ENCODE peak calls at places on chromosomes 1 and 21, in nine cellular contexts. One of them, this sample, is unnamed.
A peak's percentile ranks its signal among the peaks of the same experiment; 100 is the strongest.

GRCh38 chr1:49163041-49163440 is 386.4 kb upstream of the BEND5 start:
- DNase-seq in NCI-H1048: no peak
- DNase-seq in left colon: no peak
- DNase-seq in cardiac muscle cell: no peak
- DNase-seq in heart left ventricle: no peak
- DNase-seq in H54: no peak
- DNase-seq in tibial nerve: no peak
- DNase-seq in anterior cingulate cortex: no peak
- DNase-seq in ELF-1: no peak
- DNase-seq in this sample: no peak

GRCh38 chr1:228198977-228199590 is 8.8 kb upstream of the OBSCN start:
- DNase-seq in H54: no peak
- DNase-seq in NCI-H1048: no peak
- DNase-seq in heart left ventricle: no peak
- DNase-seq in anterior cingulate cortex: no peak
- DNase-seq in tibial nerve: no peak
- DNase-seq in left colon: no peak
- DNase-seq in ELF-1: no peak
- DNase-seq in cardiac muscle cell: no peak
- DNase-seq in this sample: no peak

GRCh38 chr21:32340863-32341848 is 42.5 kb downstream of the MRAP start:
- DNase-seq in anterior cingulate cortex: no peak
- DNase-seq in H54: no peak
- DNase-seq in cardiac muscle cell: no peak
- DNase-seq in left colon: no peak
- DNase-seq in heart left ventricle: no peak
- DNase-seq in NCI-H1048: no peak
- DNase-seq in tibial nerve: no peak
- DNase-seq in ELF-1: no peak
- DNase-seq in this sample: no peak

GRCh38 chr1:206856674-206857464 is 8.6 kb upstream of the IL20 start:
- DNase-seq in heart left ventricle: no peak
- DNase-seq in cardiac muscle cell: no peak
- DNase-seq in NCI-H1048: no peak
- DNase-seq in ELF-1: peak; percentile 14
- DNase-seq in tibial nerve: no peak
- DNase-seq in left colon: no peak
- DNase-seq in anterior cingulate cortex: no peak
- DNase-seq in H54: no peak
- DNase-seq in this sample: no peak

GRCh38 chr1:145730900-145731299 is 11.6 kb downstream of the CD160 start:
- DNase-seq in anterior cingulate cortex: no peak
- DNase-seq in H54: no peak
- DNase-seq in left colon: no peak
- DNase-seq in tibial nerve: no peak
- DNase-seq in NCI-H1048: no peak
- DNase-seq in cardiac muscle cell: no peak
- DNase-seq in heart left ventricle: no peak
- DNase-seq in ELF-1: peak; percentile 36
- DNase-seq in this sample: no peak

GRCh38 chr1:72186733-72187307 is 95.5 kb downstream of the NEGR1 start:
- DNase-seq in tibial nerve: no peak
- DNase-seq in NCI-H1048: no peak
- DNase-seq in heart left ventricle: no peak
- DNase-seq in H54: no peak
- DNase-seq in anterior cingulate cortex: no peak
- DNase-seq in cardiac muscle cell: no peak
- DNase-seq in ELF-1: no peak
- DNase-seq in left colon: no peak
- DNase-seq in this sample: no peak

GRCh38 chr1:13908128-13908527 is 208.1 kb downstream of the PRDM2 start:
- DNase-seq in left colon: no peak
- DNase-seq in anterior cingulate cortex: no peak
- DNase-seq in NCI-H1048: no peak
- DNase-seq in tibial nerve: no peak
- DNase-seq in heart left ventricle: no peak
- DNase-seq in ELF-1: no peak
- DNase-seq in cardiac muscle cell: no peak
- DNase-seq in H54: no peak
- DNase-seq in this sample: no peak

GRCh38 chr1:38052750-38053415 is 6.3 kb upstream of the POU3F1 start:
- DNase-seq in NCI-H1048: no peak
- DNase-seq in H54: no peak
- DNase-seq in left colon: no peak
- DNase-seq in ELF-1: peak; percentile 75
- DNase-seq in anterior cingulate cortex: no peak
- DNase-seq in tibial nerve: no peak
- DNase-seq in heart left ventricle: no peak
- DNase-seq in cardiac muscle cell: no peak
- DNase-seq in this sample: no peak

GRCh38 chr1:116031299-116031698 is 55.0 kb downstream of the SLC22A15 start:
- DNase-seq in left colon: peak; percentile 21
- DNase-seq in tibial nerve: no peak
- DNase-seq in anterior cingulate cortex: no peak
- DNase-seq in H54: no peak
- DNase-seq in cardiac muscle cell: no peak
- DNase-seq in heart left ventricle: no peak
- DNase-seq in ELF-1: no peak
- DNase-seq in NCI-H1048: no peak
- DNase-seq in this sample: no peak

GRCh38 chr1:11355594-11356467 is 82.8 kb downstream of the UBIAD1 start:
- DNase-seq in ELF-1: peak; percentile 66
- DNase-seq in left colon: no peak
- DNase-seq in tibial nerve: no peak
- DNase-seq in NCI-H1048: no peak
- DNase-seq in heart left ventricle: no peak
- DNase-seq in H54: no peak
- DNase-seq in cardiac muscle cell: no peak
- DNase-seq in anterior cingulate cortex: peak; percentile 60
- DNase-seq in this sample: no peak

GRCh38 chr1:21586926-21587601 is 77.8 kb downstream of the ALPL start:
- DNase-seq in H54: peak; percentile 97
- DNase-seq in heart left ventricle: peak; percentile 36
- DNase-seq in tibial nerve: peak; percentile 11
- DNase-seq in left colon: peak; percentile 43
- DNase-seq in cardiac muscle cell: peak; percentile 60
- DNase-seq in NCI-H1048: no peak
- DNase-seq in anterior cingulate cortex: no peak
- DNase-seq in ELF-1: peak; percentile 69
- DNase-seq in this sample: no peak

This sample was measured in neuronal stem cell.